ENCODE peak calls at places on chromosomes 4 and X, in four cellular contexts. O, H, R and V are unnamed samples.

GRCh38 chr4:168631241-168632151 is 134.6 kb downstream of the PALLD start:
- DNase-seq in O (peak), R (no peak), H (no peak), V (no peak)

GRCh38 chr4:169407217-169407845 is 136.6 kb upstream of the SH3RF1 start:
- DNase-seq in O (no peak), H (no peak), R (no peak), V (no peak)

GRCh38 chrX:68654693-68655092 is 7.2 kb downstream of the STARD8 start:
- DNase-seq in R (no peak), H (no peak), O (no peak), V (no peak)

GRCh38 chrX:154809939-154810665 is 4.8 kb upstream of the MPP1 start:
- DNase-seq in H (no peak), O (peak), R (no peak), V (no peak)

GRCh38 chrX:140475025-140475424 is 29.8 kb downstream of the SOX3 start:
- DNase-seq in R (no peak), O (no peak), H (no peak), V (no peak)

GRCh38 chr4:78136109-78137081 is 79.3 kb downstream of the FRAS1 start:
- DNase-seq in R (no peak), O (no peak), H (no peak), V (no peak)

GRCh38 chr4:76718806-76719205 is 179.1 kb downstream of the SOWAHB start:
- DNase-seq in R (no peak), H (no peak), O (no peak), V (no peak)

GRCh38 chr4:90187148-90187884 is 60.1 kb downstream of the CCSER1 start:
- DNase-seq in O (no peak), H (no peak), R (no peak), V (no peak)

GRCh38 chrX:125326599-125326998 is 6.9 kb downstream of the TEX13C start:
- DNase-seq in H (no peak), O (no peak), R (no peak), V (no peak)

GRCh38 chrX:2710496-2710895 is 19.4 kb downstream of the CD99 start:
- DNase-seq in O (peak), H (no peak), R (no peak), V (no peak)

GRCh38 chr4:120755864-120756263 is 166.7 kb downstream of the PRDM5 start:
- DNase-seq in R (no peak), H (no peak), O (no peak), V (no peak)

GRCh38 chr4:80219301-80220025 is 22.2 kb downstream of the PRDM8 start:
- DNase-seq in H (no peak), O (peak), R (no peak), V (no peak)

GRCh38 chr4:153494562-153494961 is 28.4 kb downstream of the TMEM131L start:
- DNase-seq in O (no peak), R (no peak), H (no peak), V (no peak)

GRCh38 chr4:80006935-80007744 is 65.9 kb downstream of the ANTXR2 start:
- DNase-seq in O (no peak), H (no peak), R (no peak), V (no peak)

GRCh38 chr4:152951348-152951747 is 15.2 kb downstream of the FHDC1 start:
- DNase-seq in O (no peak), R (no peak), H (no peak), V (no peak)